ENCODE peak calls at places on chromosomes 16 and 17, in seven cellular contexts. O is Peyer's patch, V is colonic mucosa, Q is endodermal cell, C is astrocyte, U is hepatocyte, H is cardiac muscle cell. K is an unnamed sample.

GRCh38 chr17:59287452-59287851 is 44.0 kb upstream of the YPEL2 start:
- DNase-seq in H (no peak), O (no peak), U (no peak), V (no peak), Q (no peak), C (peak; percentile 14), K (no peak)

GRCh38 chr16:57749101-57749692 is 13.6 kb downstream of the KATNB1 start:
- DNase-seq in H (no peak), Q (no peak), O (no peak), U (no peak), V (no peak), C (no peak), K (no peak)

GRCh38 chr16:71460246-71460645 is 1.8 kb downstream of the ZNF23 start:
- DNase-seq in Q (no peak), U (no peak), C (peak; percentile 80), H (no peak), V (no peak), O (no peak), K (no peak)

GRCh38 chr16:54253118-54253517 is 33.5 kb downstream of the IRX3 start:
- DNase-seq in U (no peak), C (no peak), H (no peak), Q (no peak), V (no peak), O (peak; percentile 17), K (no peak)

GRCh38 chr17:41976142-41976768 is 9.7 kb downstream of the CNP start:
- DNase-seq in H (no peak), O (no peak), V (no peak), C (no peak), U (no peak), Q (no peak), K (peak; percentile 13)

GRCh38 chr16:68499011-68499410 is 40.1 kb upstream of the ZFP90 start:
- DNase-seq in H (no peak), V (no peak), Q (no peak), O (no peak), U (no peak), C (no peak), K (no peak)

GRCh38 chr16:85072947-85073346 is 39.3 kb downstream of the CIBAR2 start:
- DNase-seq in Q (no peak), C (peak; percentile 44), O (no peak), V (no peak), H (no peak), U (no peak), K (no peak)

GRCh38 chr16:85090166-85090565 is 22.1 kb downstream of the CIBAR2 start:
- DNase-seq in H (no peak), C (peak; percentile 35), V (no peak), Q (no peak), O (no peak), U (no peak), K (no peak)

GRCh38 chr17:773467-774319 is 8.4 kb downstream of the GLOD4 start:
- DNase-seq in U (no peak), C (no peak), O (no peak), H (no peak), V (no peak), Q (no peak), K (no peak)

GRCh38 chr17:61002316-61002736 is 324.7 kb downstream of the BCAS3 start:
- DNase-seq in V (no peak), Q (no peak), O (no peak), U (peak; percentile 63), C (peak; percentile 37), H (peak; percentile 55), K (no peak)

GRCh38 chr17:33267279-33267790 is 25.8 kb downstream of the ASIC2 start:
- DNase-seq in Q (no peak), O (no peak), C (peak; percentile 99), V (no peak), H (no peak), U (no peak), K (no peak)

GRCh38 chr16:3980311-3981111 is 100.0 kb upstream of the CREBBP start:
- DNase-seq in H (no peak), O (no peak), C (peak; percentile 64), V (no peak), U (peak; percentile 62), Q (no peak), K (no peak)

GRCh38 chr17:16381496-16381820 is 567 bp downstream of the UBB start:
- DNase-seq in O (no peak), C (peak; percentile 25), Q (no peak), V (no peak), H (no peak), U (no peak), K (no peak)

DNA sequence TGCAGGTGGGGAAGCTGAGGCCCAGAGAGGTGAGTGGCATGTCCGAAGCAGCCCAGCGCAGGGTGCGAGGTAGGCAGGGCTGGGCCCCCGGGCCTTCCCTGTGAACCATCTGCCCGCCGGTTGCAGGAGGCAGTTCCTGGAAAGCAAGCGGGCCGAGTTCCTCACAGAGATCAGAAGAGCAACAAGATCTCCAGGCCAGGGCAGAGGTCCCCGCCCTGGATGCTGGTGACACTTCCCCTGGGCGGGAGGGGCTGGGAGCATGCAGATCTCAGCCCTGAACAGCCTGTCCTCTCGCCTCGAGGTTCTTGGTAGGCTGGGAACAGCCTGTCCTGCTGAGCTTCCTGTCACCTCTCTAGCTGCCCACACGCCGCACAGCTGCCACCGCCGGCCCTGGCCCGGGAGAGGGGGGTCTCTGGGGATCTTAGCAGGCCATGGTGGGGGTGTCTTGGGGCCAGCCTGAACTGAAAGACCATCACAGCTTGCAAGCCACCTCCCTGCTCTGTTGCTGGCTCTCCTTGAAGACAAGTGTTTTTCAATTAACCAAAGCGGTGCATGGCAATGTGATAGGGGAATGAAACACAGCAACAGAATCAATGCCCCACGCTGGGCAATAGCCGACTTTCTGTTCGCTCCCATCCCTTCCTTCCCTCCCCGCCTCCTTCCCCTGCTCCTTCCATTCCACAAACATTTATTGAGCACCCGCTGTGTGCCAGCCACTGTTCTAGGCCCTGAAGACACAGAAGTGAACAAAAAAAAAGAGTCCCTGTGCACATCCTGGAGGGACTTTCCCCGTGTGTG is 31.7 kb downstream of the SOCS1 start:
- DNase-seq in C (no peak), H (peak; percentile 38), O (peak; percentile 97), Q (peak; percentile 91), V (peak; percentile 51), U (no peak), K (peak; percentile 7)
- H3K27ac ChIP-seq in C (no peak overlapping the region), H (no peak overlapping the region), O (peak overlapping the region; percentile 82), Q (no peak overlapping the region), V (peak overlapping the region; percentile 53), U (no peak overlapping the region), K (no peak overlapping the region)

GRCh38 chr17:27420211-27420950 is 35.9 kb upstream of the KSR1 start:
- DNase-seq in O (no peak), U (no peak), C (no peak), H (no peak), Q (no peak), V (no peak), K (no peak)

GRCh38 chr17:27421111-27421510 is 35.1 kb upstream of the KSR1 start:
- DNase-seq in C (no peak), Q (no peak), V (no peak), O (no peak), H (no peak), U (no peak), K (no peak)

GRCh38 chr17:27424516-27424915 is 31.7 kb upstream of the KSR1 start:
- DNase-seq in V (no peak), Q (no peak), C (no peak), U (no peak), O (no peak), H (no peak), K (no peak)

GRCh38 chr17:27423651-27424050 is 32.6 kb upstream of the KSR1 start:
- DNase-seq in O (no peak), C (peak; percentile 17), Q (no peak), V (no peak), U (no peak), H (no peak), K (no peak)

GRCh38 chr17:27422601-27423000 is 33.6 kb upstream of the KSR1 start:
- DNase-seq in Q (no peak), C (no peak), U (no peak), O (no peak), H (no peak), V (no peak), K (no peak)
- H3K27ac ChIP-seq in Q (no peak overlapping the region), C (no peak overlapping the region), U (no peak overlapping the region), O (no peak overlapping the region), H (no peak overlapping the region), V (no peak overlapping the region), K (no peak overlapping the region)

DNA sequence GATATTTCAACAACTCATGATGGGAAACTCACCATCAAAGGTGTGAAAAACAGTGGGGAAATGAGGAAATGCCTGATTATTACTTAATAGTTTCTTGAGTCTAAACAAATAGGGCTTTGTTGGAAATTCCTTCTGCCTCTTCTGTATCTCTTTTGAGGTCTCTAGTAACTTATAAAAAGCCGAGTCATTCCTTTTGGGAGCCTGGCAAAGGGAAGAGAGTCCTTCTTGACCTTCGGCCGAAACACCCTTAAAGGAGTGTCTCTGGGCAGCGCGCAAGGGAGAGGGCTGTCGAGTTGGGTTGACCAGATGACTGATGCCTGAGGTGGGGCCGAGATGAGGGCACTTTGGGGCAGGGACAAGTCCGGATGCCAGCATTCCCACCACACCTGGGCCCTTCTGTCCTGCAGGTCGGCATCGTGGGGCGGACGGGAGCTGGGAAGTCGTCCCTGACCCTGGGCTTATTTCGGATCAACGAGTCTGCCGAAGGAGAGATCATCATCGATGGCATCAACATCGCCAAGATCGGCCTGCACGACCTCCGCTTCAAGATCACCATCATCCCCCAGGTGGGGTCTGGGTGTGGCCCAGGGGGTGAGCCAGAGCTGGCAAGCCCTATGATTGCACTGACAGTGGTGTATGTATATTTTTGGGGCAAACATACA is 89.2 kb downstream of the ABCC6 start:
- DNase-seq in H (no peak), V (no peak), U (no peak), O (no peak), C (no peak), Q (no peak), K (no peak)
- H3K27ac ChIP-seq in H (no peak overlapping the region), V (no peak overlapping the region), U (no peak overlapping the region), O (no peak overlapping the region), C (no peak overlapping the region), Q (no peak overlapping the region), K (no peak overlapping the region)

GRCh38 chr16:48617104-48617503 is 7.1 kb upstream of the N4BP1 start:
- DNase-seq in O (no peak), U (no peak), H (no peak), Q (no peak), C (no peak), V (no peak), K (no peak)

GRCh38 chr16:48619547-48619946 is 9.6 kb upstream of the N4BP1 start:
- DNase-seq in O (no peak), H (no peak), U (no peak), C (no peak), V (no peak), Q (no peak), K (no peak)

GRCh38 chr16:48616571-48616970 is 6.6 kb upstream of the N4BP1 start:
- DNase-seq in Q (no peak), O (no peak), V (no peak), U (no peak), C (no peak), H (no peak), K (no peak)

GRCh38 chr16:48620445-48620844 is 10.5 kb upstream of the N4BP1 start:
- DNase-seq in U (no peak), C (no peak), H (no peak), Q (no peak), V (no peak), O (no peak), K (no peak)

DNA sequence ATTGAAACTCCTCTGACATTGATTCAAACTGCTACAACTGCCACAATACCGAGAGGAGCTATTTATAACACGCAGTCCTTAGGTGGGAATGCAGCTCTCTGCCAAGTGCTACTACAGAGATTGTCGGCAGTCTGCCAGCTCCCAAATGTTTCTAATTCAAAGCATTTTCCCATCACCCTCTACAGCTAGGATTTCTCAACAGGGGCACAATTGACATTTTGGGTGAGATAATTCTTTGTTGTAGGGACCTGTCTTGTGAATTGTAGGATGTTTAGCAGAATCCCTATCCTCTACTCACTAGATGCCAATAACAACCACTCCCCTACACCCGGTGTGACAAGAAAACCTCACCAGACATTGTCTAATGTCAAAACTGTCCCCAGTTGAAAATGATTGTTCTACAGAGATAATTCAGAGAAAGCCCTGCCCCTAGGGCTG is 7.8 kb upstream of the N4BP1 start:
- DNase-seq in C (peak; percentile 74), Q (no peak), H (peak; percentile 88), U (no peak), V (no peak), O (no peak), K (no peak)
- H3K27ac ChIP-seq in C (no peak overlapping the region), Q (no peak overlapping the region), H (peak overlapping the region; percentile 93), U (no peak overlapping the region), V (no peak overlapping the region), O (no peak overlapping the region), K (no peak overlapping the region)